ENCODE peak calls at places on chromosomes 7 and 10, in five cellular contexts. Y, W, X, V and H are unnamed samples.

GRCh38 chr7:90209776-90210175 is 1.8 kb upstream of the STEAP2 start:
- DNase-seq in Y (no peak), W (no peak), X (no peak), V (no peak), H (no peak)

GRCh38 chr7:128100225-128100948 is 69.2 kb upstream of the LRRC4 start:
- DNase-seq in Y (no peak), W (no peak), X (no peak), V (no peak), H (no peak)

GRCh38 chr10:131252586-131253276 is 58.8 kb downstream of the TCERG1L start:
- DNase-seq in Y (no peak), W (no peak), X (no peak), V (no peak), H (no peak)

GRCh38 chr7:39810204-39810642 is 139.8 kb upstream of the CDK13 start:
- DNase-seq in Y (no peak), W (no peak), X (peak; percentile 22), V (no peak), H (no peak)

GRCh38 chr10:26737730-26738129 is 40.2 kb downstream of the PDSS1 start:
- DNase-seq in Y (no peak), W (peak; percentile 78), X (no peak), V (no peak), H (peak; percentile 74)

GRCh38 chr10:644076-644942 is 45.2 kb downstream of the DIP2C start:
- DNase-seq in Y (no peak), W (no peak), X (no peak), V (no peak), H (no peak)

GRCh38 chr7:4238861-4239260 is 443.2 kb upstream of the FOXK1 start:
- DNase-seq in Y (no peak), W (no peak), X (no peak), V (no peak), H (no peak)

GRCh38 chr10:43084812-43085211 is 7.9 kb downstream of the RET start:
- DNase-seq in Y (peak; percentile 36), W (no peak), X (no peak), V (no peak), H (no peak)

GRCh38 chr10:132634241-132634946 is 96.8 kb downstream of the INPP5A start:
- DNase-seq in Y (no peak), W (no peak), X (no peak), V (no peak), H (no peak)

GRCh38 chr7:5218564-5219360 is 28.7 kb downstream of the WIPI2 start:
- DNase-seq in Y (no peak), W (peak; percentile 87), X (no peak), V (no peak), H (peak; percentile 88)

GRCh38 chr7:69622014-69622818 is 23.9 kb downstream of the AUTS2 start:
- DNase-seq in Y (no peak), W (no peak), X (no peak), V (no peak), H (no peak)

GRCh38 chr7:124120911-124121310 is 88.0 kb upstream of the TMEM229A start:
- DNase-seq in Y (no peak), W (no peak), X (no peak), V (no peak), H (no peak)

GRCh38 chr10:18478354-18478753 is 173.0 kb downstream of the NSUN6 start:
- DNase-seq in Y (no peak), W (no peak), X (no peak), V (no peak), H (no peak)

GRCh38 chr10:99394761-99395386 is 35.5 kb downstream of the GOT1 start:
- DNase-seq in Y (no peak), W (no peak), X (no peak), V (no peak), H (no peak)

GRCh38 chr10:92914478-92915066 is 66.3 kb downstream of the EXOC6 start:
- DNase-seq in Y (peak; percentile 68), W (peak; percentile 49), X (peak; percentile 51), V (peak; percentile 54), H (peak; percentile 41)

GRCh38 chr7:66902844-66903180 is 18.2 kb upstream of the TMEM248 start:
- DNase-seq in Y (no peak), W (no peak), X (no peak), V (no peak), H (no peak)

GRCh38 chr10:30359373-30360206 is 10.5 kb upstream of the MTPAP start:
- DNase-seq in Y (peak; percentile 70), W (peak; percentile 71), X (peak; percentile 82), V (peak; percentile 72), H (peak; percentile 72)
- TF ChIP-seq CTCF in Y (peak; percentile 68), W (peak; percentile 95), X (peak; percentile 95), V (peak; percentile 79), H (peak; percentile 81)

GRCh38 chr10:102393411-102394078 is 2.0 kb upstream of the NFKB2 start:
- DNase-seq in Y (no peak), W (no peak), X (no peak), V (no peak), H (no peak)
- TF ChIP-seq CTCF in Y (no peak), W (peak; percentile 88), X (peak; percentile 98), V (no peak), H (peak; percentile 64)

GRCh38 chr7:122686360-122686878 is 12.5 kb downstream of the RNF133 start:
- DNase-seq in Y (no peak), W (no peak), X (no peak), V (no peak), H (no peak)

GRCh38 chr7:122688385-122688998 is 10.4 kb downstream of the RNF133 start:
- DNase-seq in Y (no peak), W (no peak), X (no peak), V (no peak), H (no peak)

GRCh38 chr7:122691569-122692235 is 7.2 kb downstream of the RNF133 start:
- DNase-seq in Y (no peak), W (no peak), X (no peak), V (no peak), H (no peak)

GRCh38 chr7:122692769-122693309 is 6.1 kb downstream of the RNF133 start:
- DNase-seq in Y (no peak), W (no peak), X (no peak), V (no peak), H (no peak)

DNA sequence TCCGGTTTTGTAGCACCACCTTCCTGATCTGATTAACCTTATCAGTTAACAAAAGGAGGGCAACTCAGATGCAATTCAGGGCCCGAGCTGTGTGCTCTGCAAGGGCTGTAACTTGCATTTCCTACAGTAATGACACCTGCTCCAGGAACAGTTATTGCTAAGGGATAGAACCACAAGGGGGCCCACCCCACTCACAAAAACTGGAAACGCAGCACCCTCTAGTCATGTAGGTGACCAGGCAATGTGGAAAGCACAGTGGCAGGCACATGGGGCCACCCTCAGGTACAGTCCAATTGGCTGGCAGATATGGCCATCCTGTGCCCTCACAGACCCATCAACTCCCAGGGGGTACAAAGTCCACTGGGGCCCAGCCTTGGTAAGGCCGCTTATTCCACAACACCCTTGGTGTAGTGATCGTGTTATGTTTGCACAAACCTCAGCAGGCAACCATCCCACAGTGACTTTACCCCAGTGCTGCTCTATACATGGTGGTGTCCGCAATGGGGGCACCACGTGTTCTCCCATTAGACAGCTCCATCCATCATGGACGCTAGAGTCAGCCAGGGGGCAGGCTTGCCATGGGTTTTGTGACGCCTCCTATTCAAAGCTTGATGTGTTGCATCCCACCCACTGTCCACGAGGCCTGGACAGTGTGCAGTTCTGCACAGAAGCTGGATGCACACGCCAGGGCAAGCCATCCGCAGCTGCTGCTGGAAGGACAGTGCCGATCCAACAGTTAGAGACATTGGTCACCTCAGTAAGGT is 9.4 kb downstream of the RNF133 start:
- DNase-seq in Y (no peak), W (no peak), X (no peak), V (no peak), H (no peak)
- TF ChIP-seq CTCF in Y (no peak), W (no peak), X (no peak), V (no peak), H (no peak)

GRCh38 chr7:20835111-20835750 is 48.5 kb upstream of the SP8 start:
- DNase-seq in Y (no peak), W (no peak), X (no peak), V (no peak), H (no peak)

GRCh38 chr7:20831976-20832375 is 45.3 kb upstream of the SP8 start:
- DNase-seq in Y (no peak), W (no peak), X (no peak), V (no peak), H (no peak)

GRCh38 chr7:20831451-20831850 is 44.8 kb upstream of the SP8 start:
- DNase-seq in Y (no peak), W (no peak), X (no peak), V (no peak), H (no peak)

GRCh38 chr7:20839196-20839735 is 52.6 kb upstream of the SP8 start:
- DNase-seq in Y (no peak), W (no peak), X (no peak), V (no peak), H (no peak)

DNA sequence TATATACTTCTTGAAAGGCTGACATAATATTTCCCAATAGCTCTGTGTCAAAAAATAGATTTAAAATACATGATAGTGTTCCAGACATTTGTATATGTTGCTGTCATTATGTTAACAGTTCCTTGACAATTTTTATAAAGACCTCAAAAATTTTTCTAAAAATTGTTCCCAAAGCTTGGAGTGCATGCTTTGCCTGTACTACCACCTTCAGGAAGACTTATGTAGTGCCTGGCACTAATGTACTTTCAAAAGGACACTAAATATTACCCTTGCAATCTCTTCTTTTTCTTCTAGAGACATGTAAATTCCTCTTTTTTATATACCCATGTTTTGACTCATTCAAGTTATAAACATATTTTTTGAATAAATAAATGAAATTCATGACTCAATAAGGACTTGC is 48.0 kb upstream of the SP8 start:
- DNase-seq in Y (no peak), W (no peak), X (no peak), V (no peak), H (no peak)
- TF ChIP-seq CTCF in Y (peak; percentile 16), W (peak; percentile 11), X (peak; percentile 61), V (peak; percentile 46), H (no peak)

DNA sequence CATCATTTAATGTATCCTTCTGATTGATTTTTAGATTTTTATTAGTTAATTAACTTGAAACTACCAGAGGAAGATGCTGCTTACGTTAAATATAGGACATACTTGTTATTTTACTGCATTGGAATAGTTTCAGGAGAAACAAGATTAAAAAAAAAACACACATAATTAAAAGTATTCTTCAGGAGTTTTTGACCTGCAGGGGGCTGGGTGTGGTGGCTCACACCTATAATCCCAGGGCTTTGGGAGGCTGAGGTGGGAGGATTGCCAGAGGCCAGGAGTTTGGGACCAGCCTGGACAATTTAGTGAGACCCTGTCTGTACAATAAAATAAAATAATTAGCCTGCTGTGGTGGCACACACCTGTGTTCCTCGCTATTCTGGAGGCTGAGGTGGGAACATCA is 10.7 kb downstream of the CBLL1 start:
- DNase-seq in Y (no peak), W (no peak), X (no peak), V (no peak), H (no peak)
- TF ChIP-seq CTCF in Y (no peak), W (no peak), X (peak; percentile 51), V (peak; percentile 47), H (no peak)